ENCODE peak calls at places on chromosomes 1 and 21, in five cellular contexts. R is CD4-positive, alpha-beta T cell; L is HCT116; H is psoas muscle; C is fibroblast of the aortic adventitia. Q is an unnamed sample.

GRCh38 chr21:38797470-38797869 is 8.3 kb upstream of the ETS2 start:
- DNase-seq in C (no peak), H (no peak), L (peak; percentile 65), R (no peak), Q (no peak)

GRCh38 chr1:47688161-47688560 is 250.3 kb downstream of the FOXD2 start:
- DNase-seq in C (no peak), H (no peak), L (no peak), R (no peak), Q (no peak)

GRCh38 chr1:198637157-198637556 is 1.7 kb upstream of the PTPRC start:
- DNase-seq in L (no peak), R (no peak), C (no peak), H (no peak), Q (no peak)

GRCh38 chr1:58968360-58968952 is 184.6 kb upstream of the JUN start:
- DNase-seq in L (no peak), C (peak; percentile 91), H (peak; percentile 93), R (peak; percentile 3), Q (no peak)

GRCh38 chr1:152752225-152752624 is 5.6 kb upstream of the KPRP start:
- DNase-seq in R (no peak), L (no peak), C (peak; percentile 40), H (no peak), Q (no peak)

GRCh38 chr1:189752461-189752860 is 725.2 kb downstream of the BRINP3 start:
- DNase-seq in H (no peak), L (no peak), C (peak; percentile 61), R (no peak), Q (no peak)

GRCh38 chr1:226551299-226551698 is 2.7 kb downstream of the STUM start:
- DNase-seq in L (no peak), R (no peak), C (no peak), H (no peak), Q (no peak)

GRCh38 chr1:14602131-14602530 is 3.6 kb downstream of the KAZN start:
- DNase-seq in L (no peak), H (peak; percentile 61), R (no peak), C (peak; percentile 56), Q (no peak)

GRCh38 chr1:60923287-60924110 is 158.9 kb upstream of the NFIA start:
- DNase-seq in L (no peak), H (no peak), R (no peak), C (no peak), Q (no peak)

GRCh38 chr1:153404768-153405167 is 11.6 kb upstream of the S100A7A start:
- DNase-seq in L (peak; percentile 39), H (peak; percentile 60), C (no peak), R (peak; percentile 37), Q (peak; percentile 7)

GRCh38 chr1:53964109-53964508 is 18.0 kb downstream of the LRRC42 start:
- DNase-seq in C (no peak), H (no peak), L (no peak), R (no peak), Q (no peak)

GRCh38 chr21:45281411-45282282 is 6.0 kb downstream of the POFUT2 start:
- DNase-seq in H (peak; percentile 59), L (no peak), C (no peak), R (no peak), Q (no peak)

GRCh38 chr1:42162181-42162580 is 2.4 kb downstream of the GUCA2A start:
- DNase-seq in C (no peak), H (no peak), L (no peak), R (no peak), Q (no peak)

GRCh38 chr1:170030212-170030611 is 44.3 kb downstream of the KIFAP3 start:
- DNase-seq in L (no peak), C (no peak), H (no peak), R (no peak), Q (no peak)

GRCh38 chr1:150876111-150876434 is 326 bp downstream of the ARNT start:
- DNase-seq in C (peak; percentile 65), L (peak; percentile 31), H (no peak), R (no peak), Q (no peak)

GRCh38 chr1:198530964-198531363 is 9.5 kb downstream of the ATP6V1G3 start:
- DNase-seq in L (no peak), H (no peak), C (no peak), R (no peak), Q (no peak)

GRCh38 chr1:223018534-223018933 is 124.5 kb downstream of the TLR5 start:
- DNase-seq in H (no peak), L (no peak), C (no peak), R (no peak), Q (no peak)

GRCh38 chr1:223017291-223017690 is 125.8 kb downstream of the TLR5 start:
- DNase-seq in C (no peak), R (no peak), H (no peak), L (no peak), Q (no peak)

GRCh38 chr1:223016890-223017289 is 126.2 kb downstream of the TLR5 start:
- DNase-seq in R (no peak), L (no peak), C (no peak), H (no peak), Q (no peak)

GRCh38 chr1:223020770-223021169 is 122.3 kb downstream of the TLR5 start:
- DNase-seq in H (no peak), C (no peak), L (no peak), R (no peak), Q (no peak)

GRCh38 chr1:223019236-223019635 is 123.8 kb downstream of the TLR5 start:
- DNase-seq in H (no peak), C (no peak), L (no peak), R (no peak), Q (no peak)
- TF ChIP-seq CTCF in H (no peak), C (no peak), L (no peak), R (no peak), Q (no peak)

DNA sequence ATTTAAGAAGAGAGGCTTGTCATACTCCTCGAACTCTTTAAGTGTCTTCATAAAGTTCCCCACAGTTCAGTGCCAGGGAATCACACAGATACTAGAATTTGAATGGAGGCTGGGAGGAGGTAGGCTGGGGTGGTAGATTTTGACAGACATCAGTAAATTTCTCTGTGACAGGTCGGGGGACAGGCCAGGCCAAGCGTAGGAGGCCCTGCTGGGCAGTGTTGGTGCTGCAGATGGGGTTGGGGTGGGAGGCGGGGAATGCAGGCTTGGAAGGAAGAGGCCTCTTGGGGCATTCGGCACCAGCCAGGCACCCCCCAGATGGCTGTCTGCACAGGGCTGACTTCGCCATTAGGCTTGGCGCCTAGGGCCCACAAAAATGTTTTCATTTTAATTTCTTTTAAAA is 84.0 kb downstream of the MAN1C1 start:
- DNase-seq in C (no peak), L (no peak), R (no peak), H (no peak), Q (peak; percentile 28)
- TF ChIP-seq CTCF in C (no peak), L (peak; percentile 38), R (no peak), H (no peak), Q (peak; percentile 52)

DNA sequence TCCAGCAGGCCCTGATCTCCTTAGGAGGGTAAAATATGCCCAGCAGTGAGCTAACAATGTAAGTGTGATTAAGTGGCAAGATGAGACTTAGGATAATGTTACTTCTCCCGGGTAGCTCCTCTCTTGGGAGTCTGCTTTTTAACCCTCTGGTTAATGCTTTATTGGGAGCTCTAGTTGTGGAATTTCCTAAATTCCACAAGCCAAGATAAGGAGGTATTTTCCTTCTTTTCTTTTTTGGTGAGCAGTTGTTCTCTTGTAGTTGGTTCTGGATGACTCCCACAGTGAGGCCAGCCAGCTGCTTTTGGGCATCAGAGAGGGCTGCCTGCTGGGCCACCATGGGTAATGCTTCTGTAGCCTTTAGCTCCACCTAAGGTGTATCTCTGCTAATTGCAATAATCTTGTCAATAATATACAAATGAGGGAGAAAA is 19.3 kb downstream of the C1orf52 start:
- DNase-seq in C (peak; percentile 62), R (no peak), L (no peak), H (no peak), Q (no peak)
- TF ChIP-seq CTCF in C (peak; percentile 18), R (peak; percentile 18), L (peak; percentile 42), H (no peak), Q (no peak)

GRCh38 chr1:26696191-26696644 is 403 bp downstream of the ARID1A start:
- DNase-seq in H (no peak), R (peak; percentile 52), C (no peak), L (no peak), Q (peak; percentile 8)
- TF ChIP-seq CTCF in H (no peak), R (no peak), C (no peak), L (no peak), Q (no peak)

GRCh38 chr1:160362168-160362941 is 4.5 kb upstream of the NHLH1 start:
- DNase-seq in L (no peak), H (no peak), R (no peak), C (peak; percentile 25), Q (no peak)

GRCh38 chr1:160359559-160360226 is 7.2 kb upstream of the NHLH1 start:
- DNase-seq in R (no peak), H (no peak), C (peak; percentile 13), L (no peak), Q (no peak)

GRCh38 chr1:160361814-160362167 is 5.1 kb upstream of the NHLH1 start:
- DNase-seq in L (no peak), H (no peak), R (no peak), C (no peak), Q (no peak)

GRCh38 chr1:160361199-160361598 is 5.7 kb upstream of the NHLH1 start:
- DNase-seq in H (no peak), L (no peak), R (no peak), C (no peak), Q (no peak)

GRCh38 chr1:160360227-160360695 is 6.6 kb upstream of the NHLH1 start:
- DNase-seq in C (no peak), H (no peak), R (no peak), L (no peak), Q (no peak)
- TF ChIP-seq CTCF in C (no peak), H (no peak), R (no peak), L (no peak), Q (no peak)

DNA sequence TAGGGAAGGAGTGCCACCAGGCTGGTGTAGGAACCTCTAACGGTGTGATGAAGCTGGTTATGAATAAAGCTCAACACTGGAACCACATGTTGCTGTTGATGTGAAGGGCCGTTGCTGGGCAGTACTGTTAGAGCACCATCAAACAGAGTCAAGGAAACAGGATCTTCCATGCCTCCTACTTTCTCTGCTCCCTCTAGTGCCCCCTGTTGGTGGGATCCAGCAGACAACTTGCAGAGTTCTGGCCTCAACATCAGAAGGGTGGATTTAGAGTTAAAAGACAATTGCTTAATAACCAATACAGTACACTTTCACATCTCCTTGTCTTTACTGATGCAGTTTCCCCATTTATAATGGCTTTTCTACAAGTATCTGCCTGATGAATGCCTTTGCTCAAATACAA is 336.4 kb downstream of the NTNG1 start:
- DNase-seq in C (no peak), L (no peak), R (no peak), H (no peak), Q (no peak)
- TF ChIP-seq CTCF in C (no peak), L (peak; percentile 20), R (no peak), H (no peak), Q (peak; percentile 49)

GRCh38 chr1:220528049-220528678 is at the start of gene MARK1:
- DNase-seq in C (peak; percentile 1), R (no peak), H (peak; percentile 85), L (no peak), Q (peak; percentile 52)

GRCh38 chr1:220529530-220529920 is 1.6 kb downstream of the MARK1 start:
- DNase-seq in L (no peak), C (no peak), R (no peak), H (no peak), Q (no peak)

GRCh38 chr1:220528679-220529529 is 968 bp downstream of the MARK1 start:
- DNase-seq in C (no peak), R (no peak), L (no peak), H (peak; percentile 62), Q (peak; percentile 13)

GRCh38 chr1:220527279-220528048 is 472 bp upstream of the MARK1 start:
- DNase-seq in L (no peak), R (no peak), C (peak; percentile 2), H (no peak), Q (no peak)

GRCh38 chr1:220526294-220526693 is 1.6 kb upstream of the MARK1 start:
- DNase-seq in R (no peak), L (no peak), H (no peak), C (no peak), Q (no peak)
- TF ChIP-seq CTCF in R (no peak), L (peak; percentile 44), H (no peak), C (no peak), Q (peak; percentile 55)